ENCODE peak calls at places on chromosomes 1 and 21, in six cellular contexts. O, R, E, B, F and Q are unnamed samples.

GRCh38 chr1:98940680-98941079 is 64.0 kb downstream of the PLPPR5 start:
- DNase-seq in O (no peak), B (no peak), F (no peak), R (no peak), E (peak; percentile 76), Q (no peak)

GRCh38 chr1:240201931-240202330 is 110.2 kb downstream of the FMN2 start:
- DNase-seq in R (no peak), F (no peak), O (no peak), B (no peak), E (no peak), Q (no peak)

GRCh38 chr1:230172016-230172356 is 104.9 kb downstream of the GALNT2 start:
- DNase-seq in F (no peak), B (no peak), O (no peak), R (no peak), E (no peak), Q (no peak)

GRCh38 chr21:36535618-36536241 is 55.8 kb upstream of the CLDN14 start:
- DNase-seq in R (no peak), E (no peak), F (no peak), O (no peak), B (no peak), Q (no peak)

GRCh38 chr1:58528518-58528917 is 18.0 kb downstream of the OMA1 start:
- DNase-seq in E (peak; percentile 84), R (no peak), F (no peak), B (no peak), O (no peak), Q (no peak)

GRCh38 chr1:240055978-240056772 is 35.5 kb upstream of the FMN2 start:
- DNase-seq in B (no peak), F (no peak), O (no peak), R (no peak), E (no peak), Q (no peak)

GRCh38 chr21:38293113-38293512 is 36.3 kb downstream of the KCNJ15 start:
- DNase-seq in R (no peak), O (no peak), F (no peak), E (no peak), B (no peak), Q (no peak)

GRCh38 chr1:85577421-85578320 is 2.9 kb upstream of the CCN1 start:
- DNase-seq in O (peak; percentile 45), R (peak; percentile 23), E (no peak), B (no peak), F (no peak), Q (peak; percentile 58)

GRCh38 chr1:9630331-9631081 is 21.0 kb upstream of the PIK3CD start:
- DNase-seq in O (no peak), F (no peak), R (peak; percentile 38), B (no peak), E (no peak), Q (no peak)

GRCh38 chr1:8661185-8662110 is 156.0 kb downstream of the RERE start:
- DNase-seq in O (no peak), E (peak; percentile 79), F (no peak), B (peak; percentile 36), R (no peak), Q (peak; percentile 95)

GRCh38 chr1:37306461-37306860 is 167.9 kb upstream of the ZC3H12A start:
- DNase-seq in E (peak; percentile 12), F (no peak), O (no peak), R (no peak), B (no peak), Q (no peak)

GRCh38 chr1:181594553-181594952 is 111.2 kb downstream of the CACNA1E start:
- DNase-seq in E (no peak), O (no peak), F (no peak), B (no peak), R (no peak), Q (no peak)

GRCh38 chr1:165575700-165576099 is 31.9 kb downstream of the LRRC52 start:
- DNase-seq in O (no peak), E (no peak), B (no peak), F (no peak), R (no peak), Q (no peak)